ENCODE peak calls at places on chromosomes 7 and 10, in seven cellular contexts. W is CD8-positive, alpha-beta memory T cell; K is fibroblast of pulmonary artery; J is neural progenitor cell; P is fibroblast of lung; E is psoas muscle; I is Panc1. M is an unnamed sample.

GRCh38 chr10:6119423-6119822 is 30.6 kb downstream of the RBM17 start:
- DNase-seq in K (no peak), J (no peak), P (no peak), E (no peak), I (no peak), W (no peak), M (no peak)

GRCh38 chr10:68096913-68097509 is 12.3 kb upstream of the MYPN start:
- DNase-seq in J (peak), P (peak), E (peak), K (peak), I (peak), W (no peak), M (peak)

GRCh38 chr7:35519971-35520809 is 174.7 kb downstream of the HERPUD2 start:
- DNase-seq in K (peak), I (peak), J (peak), W (peak), P (peak), E (peak), M (peak)

GRCh38 chr10:62422068-62422590 is 48.0 kb downstream of the ZNF365 start:
- DNase-seq in E (no peak), J (no peak), I (no peak), P (peak), K (peak), W (no peak), M (peak)

GRCh38 chr7:67636363-67637355 is 640.0 kb downstream of the TYW1 start:
- DNase-seq in K (no peak), I (no peak), P (no peak), E (no peak), J (peak), W (no peak), M (no peak)

GRCh38 chr10:124138195-124138882 is 44.9 kb upstream of the CHST15 start:
- DNase-seq in K (no peak), P (peak), W (no peak), J (no peak), I (no peak), E (no peak), M (peak)

GRCh38 chr7:22702516-22702915 is 24.5 kb upstream of the IL6 start:
- DNase-seq in K (no peak), J (no peak), W (no peak), I (no peak), E (no peak), P (peak), M (peak)

GRCh38 chr7:49166441-49166840 is 242.1 kb downstream of the CDC14C start:
- DNase-seq in P (no peak), W (no peak), I (no peak), E (no peak), J (peak), K (no peak), M (no peak)

GRCh38 chr7:121107923-121108498 is 119.5 kb downstream of the CPED1 start:
- DNase-seq in W (no peak), E (no peak), I (peak), P (peak), K (peak), J (peak), M (peak)

GRCh38 chr7:41319601-41320000 is 383.3 kb downstream of the INHBA start:
- DNase-seq in K (no peak), J (no peak), E (no peak), W (no peak), I (no peak), P (no peak), M (peak)

GRCh38 chr10:114525368-114525949 is 121.2 kb upstream of the AFAP1L2 start:
- DNase-seq in E (no peak), W (no peak), K (peak), J (peak), P (no peak), I (no peak), M (no peak)

GRCh38 chr7:40761757-40762342 is 627.0 kb downstream of the SUGCT start:
- DNase-seq in I (no peak), E (no peak), P (no peak), K (no peak), W (no peak), J (no peak), M (no peak)

GRCh38 chr10:51369903-51370302 is 295.6 kb downstream of the PRKG1 start:
- DNase-seq in W (no peak), I (no peak), E (no peak), P (peak), J (no peak), K (peak), M (peak)

GRCh38 chr10:3162533-3162932 is 10.0 kb downstream of the PITRM1 start:
- DNase-seq in K (no peak), W (no peak), P (no peak), J (no peak), I (no peak), E (no peak), M (no peak)

GRCh38 chr10:25555865-25556264 is 378.2 kb upstream of the MYO3A start:
- DNase-seq in I (no peak), K (no peak), E (no peak), P (no peak), W (no peak), J (no peak), M (no peak)

GRCh38 chr7:67809586-67809985 is 813.0 kb downstream of the TYW1 start:
- DNase-seq in W (no peak), E (no peak), J (no peak), K (no peak), P (no peak), I (no peak), M (no peak)

GRCh38 chr7:18496336-18496700 is 769 bp downstream of the HDAC9 start:
- DNase-seq in J (no peak), K (no peak), E (no peak), W (no peak), P (no peak), I (no peak), M (peak)
- H3K4me3 ChIP-seq in J (peak), K (peak), E (peak), W (no peak), P (peak), I (peak), M (peak)

DNA sequence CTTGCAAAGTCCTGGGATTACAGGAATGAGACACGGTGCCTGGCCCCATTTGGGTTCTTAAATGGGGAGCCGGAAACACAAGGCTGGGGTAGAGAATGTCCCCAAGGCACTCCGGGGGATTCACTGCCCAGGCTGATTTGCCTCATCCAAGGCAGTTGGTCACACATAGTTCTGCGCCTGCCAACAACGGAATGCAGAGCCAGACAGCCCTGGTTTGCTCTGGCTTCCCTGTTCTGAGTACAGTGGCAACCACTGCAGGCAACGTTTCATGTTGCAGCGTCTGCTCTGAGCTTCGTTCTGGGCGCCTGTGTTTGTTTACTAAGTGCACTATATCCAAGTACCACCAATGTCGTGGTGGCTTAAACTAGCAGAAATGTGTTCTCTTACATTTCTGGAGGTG is 61.7 kb upstream of the C1QL3 start:
- DNase-seq in W (no peak), K (no peak), J (no peak), E (no peak), P (no peak), I (no peak), M (no peak)
- H3K4me3 ChIP-seq in W (no peak), K (no peak), J (no peak), E (peak), P (no peak), I (no peak), M (no peak)

GRCh38 chr10:15718495-15719061 is 1.1 kb downstream of the ITGA8 start:
- DNase-seq in I (no peak), E (no peak), W (no peak), K (no peak), P (no peak), J (no peak), M (peak)

GRCh38 chr10:15719899-15720634 is at the start of gene ITGA8:
- DNase-seq in I (no peak), W (no peak), E (no peak), P (peak), J (peak), K (no peak), M (peak)

GRCh38 chr10:15720635-15721310 is 1.1 kb upstream of the ITGA8 start:
- DNase-seq in E (no peak), W (no peak), I (no peak), J (no peak), P (no peak), K (no peak), M (no peak)

GRCh38 chr10:15715619-15716227 is 4.0 kb downstream of the ITGA8 start:
- DNase-seq in I (no peak), P (peak), E (no peak), W (no peak), J (peak), K (peak), M (peak)

DNA sequence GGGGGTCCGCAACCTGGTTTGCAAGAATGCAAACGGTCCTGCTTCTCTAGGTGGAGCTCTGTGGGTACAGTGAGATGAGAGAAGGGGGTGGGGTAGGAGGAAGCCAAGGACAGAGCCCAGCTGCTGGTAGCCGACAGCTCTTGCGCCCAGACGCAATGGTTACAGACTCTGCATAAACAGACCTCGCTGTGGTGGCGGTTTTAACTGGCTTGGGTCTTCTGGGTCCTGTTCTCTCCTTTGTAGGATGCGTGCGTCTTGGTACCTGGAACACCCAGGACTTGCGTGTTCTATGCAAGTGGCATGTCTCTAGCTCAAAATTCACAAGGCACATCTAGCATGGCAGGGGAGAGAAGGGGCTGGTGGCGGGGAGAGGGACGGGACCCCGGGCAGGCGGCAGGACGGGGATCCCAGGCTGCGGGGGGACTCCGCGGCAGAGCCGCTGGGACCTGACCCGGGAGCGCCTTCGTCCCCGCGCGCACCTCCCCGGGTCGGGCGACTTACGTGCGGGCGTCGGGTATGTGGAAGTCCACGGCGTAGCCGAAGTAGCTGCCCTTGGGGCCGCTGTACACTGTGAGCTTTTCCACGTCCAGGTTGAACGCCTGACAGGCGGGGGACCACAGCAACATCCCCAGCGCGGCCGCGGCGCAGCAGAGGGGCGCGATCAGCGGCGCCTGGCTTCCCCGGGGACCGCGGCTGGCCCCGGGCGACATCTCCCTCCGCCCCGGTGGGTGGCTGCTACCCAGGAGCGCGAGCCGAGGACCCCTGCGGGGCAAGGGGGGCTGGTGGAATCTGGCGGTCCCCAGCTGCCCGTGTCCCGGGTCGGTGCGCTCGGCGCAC is 442 bp downstream of the ITGA8 start:
- DNase-seq in I (no peak), E (no peak), J (peak), W (no peak), K (no peak), P (peak), M (peak)
- H3K4me3 ChIP-seq in I (no peak), E (peak), J (peak), W (no peak), K (no peak), P (peak), M (peak)

GRCh38 chr10:110871236-110872084 is at the start of gene PDCD4:
- DNase-seq in P (peak), E (peak), J (peak), K (peak), W (peak), I (peak), M (peak)

GRCh38 chr10:110872984-110873569 is 1.3 kb downstream of the PDCD4 start:
- DNase-seq in K (peak), P (peak), W (no peak), I (no peak), J (peak), E (no peak), M (peak)

GRCh38 chr10:110876000-110876399 is 4.3 kb downstream of the PDCD4 start:
- DNase-seq in K (no peak), P (no peak), J (no peak), I (no peak), E (no peak), W (no peak), M (no peak)

GRCh38 chr10:110872145-110872983 is 636 bp downstream of the PDCD4 start:
- DNase-seq in W (peak), K (peak), P (peak), J (peak), I (no peak), E (peak), M (peak)

DNA sequence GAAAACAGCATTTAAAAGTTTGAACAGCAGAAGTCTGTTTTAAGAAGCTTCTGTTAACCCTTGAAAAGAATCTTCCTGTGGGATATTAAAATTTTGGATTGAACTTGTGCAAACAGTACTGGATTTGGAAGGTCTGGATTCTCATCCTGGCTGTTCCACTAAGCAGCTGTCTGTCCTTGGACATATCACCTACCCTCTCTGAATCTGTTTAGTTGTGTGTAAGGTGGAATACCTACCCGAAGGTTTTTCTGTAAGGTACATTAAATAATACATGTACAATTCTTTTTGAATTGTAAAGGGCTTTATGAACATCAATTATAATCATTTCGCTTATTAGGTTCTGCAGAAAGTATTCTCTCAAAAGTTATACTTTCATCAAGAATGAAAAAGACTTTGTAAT is 2.2 kb downstream of the PDCD4 start:
- DNase-seq in W (no peak), E (no peak), K (no peak), I (no peak), P (no peak), J (no peak), M (no peak)
- H3K4me3 ChIP-seq in W (peak), E (peak), K (peak), I (no peak), P (peak), J (peak), M (peak)

DNA sequence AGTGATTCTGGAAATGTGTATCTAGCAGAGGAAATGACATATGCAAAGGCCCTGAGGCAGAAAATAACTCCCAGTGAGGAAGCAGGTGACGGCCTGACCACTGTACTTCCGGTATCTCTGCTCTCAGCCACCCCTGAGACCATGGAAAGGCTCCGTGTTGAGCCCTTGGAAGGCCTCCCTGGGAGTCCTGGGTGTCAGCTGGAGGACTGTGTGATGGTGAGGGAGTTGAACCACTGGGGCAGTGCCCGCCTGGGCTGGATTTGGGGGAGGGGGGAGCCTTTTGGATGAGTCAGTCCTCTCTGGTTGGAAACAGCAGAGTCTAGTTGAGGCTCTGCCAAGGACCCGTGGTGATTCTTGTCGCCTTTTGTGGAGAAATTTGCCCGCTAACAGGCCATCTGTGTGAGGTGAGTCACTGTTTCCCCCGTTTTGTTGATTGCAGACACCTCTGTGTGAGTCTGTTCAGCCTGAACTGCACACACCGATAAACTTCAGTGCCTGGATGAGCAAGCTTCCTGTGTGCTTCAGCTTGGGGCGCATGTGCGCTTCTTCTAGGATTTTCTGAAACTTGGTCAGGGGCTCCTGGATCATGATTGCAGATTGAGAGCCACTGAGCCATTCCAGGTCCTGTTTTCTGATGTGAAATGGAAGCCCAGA is 98.6 kb downstream of the GRK5 start:
- DNase-seq in E (peak), I (peak), P (peak), J (no peak), W (peak), K (peak), M (peak)
- H3K4me3 ChIP-seq in E (no peak), I (peak), P (no peak), J (no peak), W (peak), K (no peak), M (no peak)

DNA sequence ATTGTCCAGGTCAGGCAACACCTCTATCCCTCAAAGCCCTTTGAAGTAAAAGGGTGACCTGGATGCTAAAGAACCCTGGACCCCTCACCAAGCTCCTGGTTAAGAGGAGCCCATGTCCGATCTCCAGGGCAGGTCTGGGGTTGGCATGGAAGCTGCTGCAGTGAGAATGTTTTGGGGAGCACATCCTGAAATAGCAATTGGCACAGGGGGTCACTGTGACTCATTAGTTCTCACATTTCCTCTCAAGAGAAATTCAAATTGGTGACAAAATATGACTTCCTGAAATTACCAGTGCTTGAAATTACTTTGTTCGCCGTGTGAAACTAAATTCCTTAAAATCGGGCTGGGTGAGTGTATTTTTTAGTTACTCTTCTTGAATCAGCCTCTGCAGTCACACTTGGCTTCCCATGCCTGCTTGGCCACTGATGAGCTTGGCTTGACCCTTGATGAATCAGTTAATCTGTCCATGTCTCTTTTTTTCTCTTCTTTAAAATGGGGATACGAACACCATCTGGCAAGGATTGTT is 18.8 kb upstream of the ARHGAP22 start:
- DNase-seq in J (no peak), W (no peak), I (no peak), E (no peak), P (no peak), K (no peak), M (no peak)
- H3K4me3 ChIP-seq in J (no peak), W (no peak), I (no peak), E (no peak), P (no peak), K (no peak), M (no peak)

DNA sequence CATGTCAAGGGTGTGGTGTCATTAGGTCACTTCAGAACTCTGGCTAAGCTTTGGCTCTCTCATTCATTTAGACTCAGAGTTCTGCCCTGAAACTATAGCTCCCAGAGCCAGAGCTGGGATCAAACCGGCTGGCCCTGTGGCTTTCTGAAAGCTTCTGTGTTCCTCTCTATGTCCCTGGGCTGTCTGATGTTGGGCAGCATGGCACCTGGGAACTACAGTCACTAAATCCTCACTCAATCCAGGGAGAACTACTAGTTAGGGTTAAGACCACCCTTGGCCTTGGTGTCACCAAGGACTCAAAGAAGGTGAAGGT is 13.2 kb downstream of the ATG9B start:
- DNase-seq in P (no peak), E (no peak), K (no peak), I (no peak), W (no peak), J (no peak), M (no peak)
- H3K4me3 ChIP-seq in P (no peak), E (no peak), K (no peak), I (no peak), W (peak), J (peak), M (no peak)

GRCh38 chr7:37970211-37970610 is 49.8 kb downstream of the EPDR1 start:
- DNase-seq in P (no peak), I (no peak), J (no peak), W (no peak), K (no peak), E (no peak), M (no peak)

GRCh38 chr7:37977243-37977642 is 56.8 kb downstream of the EPDR1 start:
- DNase-seq in P (no peak), E (no peak), I (peak), W (no peak), J (no peak), K (no peak), M (no peak)

GRCh38 chr7:37971491-37971890 is 51.1 kb downstream of the EPDR1 start:
- DNase-seq in P (no peak), J (no peak), K (no peak), W (no peak), I (no peak), E (no peak), M (no peak)

GRCh38 chr7:37973915-37974314 is 53.5 kb downstream of the EPDR1 start:
- DNase-seq in P (no peak), I (no peak), W (no peak), E (no peak), K (no peak), J (no peak), M (no peak)
- H3K4me3 ChIP-seq in P (no peak), I (no peak), W (no peak), E (no peak), K (no peak), J (no peak), M (no peak)

DNA sequence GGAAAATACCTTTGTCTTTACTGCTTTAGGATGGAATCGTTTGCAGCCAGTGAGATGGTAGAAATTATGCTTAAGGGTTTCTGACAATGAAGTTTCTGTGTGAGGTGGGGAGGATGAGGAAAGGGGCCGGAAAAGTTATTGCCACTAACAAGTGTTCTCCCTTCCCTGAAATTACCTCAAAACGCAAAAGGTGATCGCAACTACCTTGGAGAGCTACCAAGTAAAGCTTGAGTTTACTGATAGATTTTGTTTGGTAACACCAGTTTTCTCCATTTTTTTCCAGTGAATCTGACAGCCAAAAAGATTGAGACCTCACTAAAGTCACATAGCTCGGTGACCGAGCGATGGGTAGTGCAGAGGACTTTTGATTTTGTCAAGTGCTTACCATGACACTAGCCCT is 1.5 kb downstream of the SUV39H2 start:
- DNase-seq in J (no peak), I (no peak), P (no peak), E (no peak), W (no peak), K (peak), M (no peak)
- H3K4me3 ChIP-seq in J (peak), I (peak), P (peak), E (peak), W (no peak), K (peak), M (peak)

GRCh38 chr7:100171087-100171681 is 2.8 kb upstream of the GAL3ST4 start:
- DNase-seq in I (no peak), P (no peak), J (peak), E (no peak), W (peak), K (no peak), M (no peak)
- H3K4me3 ChIP-seq in I (peak), P (no peak), J (peak), E (peak), W (peak), K (no peak), M (no peak)